ENCODE peak calls at places on chromosomes 1 and 21, in nine cellular contexts. One of them, this sample, is unnamed.
A peak's percentile ranks its signal among the peaks of the same experiment; 100 is the strongest.

GRCh38 chr1:234272656-234273312 is 100.5 kb upstream of the COA6 start:
- DNase-seq in mesothelial cell of epicardium: no peak
- DNase-seq in iPS-NIHi11: no peak
- DNase-seq in activated T-helper 1 cell treated with Interleukin-2 at 50 U/mL for 16 hours: no peak
- DNase-seq in CD8-positive, alpha-beta memory T cell: no peak
- DNase-seq in stomach: no peak
- DNase-seq in GM12891: no peak
- DNase-seq in heart left ventricle: no peak
- DNase-seq in activated CD8-positive, alpha-beta memory T cell treated with anti-CD3 and anti-CD28 coated beads for 4 hours: no peak
- DNase-seq in this sample: no peak

GRCh38 chr1:46183926-46184557 is 7.8 kb upstream of the P3R3URF start:
- DNase-seq in mesothelial cell of epicardium: no peak
- DNase-seq in iPS-NIHi11: no peak
- DNase-seq in activated T-helper 1 cell treated with Interleukin-2 at 50 U/mL for 16 hours: no peak
- DNase-seq in CD8-positive, alpha-beta memory T cell: no peak
- DNase-seq in stomach: no peak
- DNase-seq in GM12891: no peak
- DNase-seq in heart left ventricle: no peak
- DNase-seq in activated CD8-positive, alpha-beta memory T cell treated with anti-CD3 and anti-CD28 coated beads for 4 hours: no peak
- DNase-seq in this sample: no peak

GRCh38 chr1:166905930-166906329 is 29.9 kb upstream of the TADA1 start:
- DNase-seq in mesothelial cell of epicardium: no peak
- DNase-seq in iPS-NIHi11: no peak
- DNase-seq in activated T-helper 1 cell treated with Interleukin-2 at 50 U/mL for 16 hours: no peak
- DNase-seq in CD8-positive, alpha-beta memory T cell: no peak
- DNase-seq in stomach: no peak
- DNase-seq in GM12891: no peak
- DNase-seq in heart left ventricle: no peak
- DNase-seq in activated CD8-positive, alpha-beta memory T cell treated with anti-CD3 and anti-CD28 coated beads for 4 hours: no peak
- DNase-seq in this sample: no peak

GRCh38 chr21:39472211-39472610 is 20.4 kb downstream of the SH3BGR start:
- DNase-seq in mesothelial cell of epicardium: no peak
- DNase-seq in iPS-NIHi11: no peak
- DNase-seq in activated T-helper 1 cell treated with Interleukin-2 at 50 U/mL for 16 hours: no peak
- DNase-seq in CD8-positive, alpha-beta memory T cell: no peak
- DNase-seq in stomach: no peak
- DNase-seq in GM12891: no peak
- DNase-seq in heart left ventricle: no peak
- DNase-seq in activated CD8-positive, alpha-beta memory T cell treated with anti-CD3 and anti-CD28 coated beads for 4 hours: no peak
- DNase-seq in this sample: no peak

GRCh38 chr1:15382601-15383518 is 26.8 kb upstream of the EFHD2 start:
- DNase-seq in mesothelial cell of epicardium: no peak
- DNase-seq in iPS-NIHi11: no peak
- DNase-seq in activated T-helper 1 cell treated with Interleukin-2 at 50 U/mL for 16 hours: no peak
- DNase-seq in CD8-positive, alpha-beta memory T cell: no peak
- DNase-seq in stomach: no peak
- DNase-seq in GM12891: no peak
- DNase-seq in heart left ventricle: no peak
- DNase-seq in activated CD8-positive, alpha-beta memory T cell treated with anti-CD3 and anti-CD28 coated beads for 4 hours: no peak
- DNase-seq in this sample: no peak

GRCh38 chr1:226920446-226920894 is 19.6 kb upstream of the COQ8A start:
- DNase-seq in mesothelial cell of epicardium: no peak
- DNase-seq in iPS-NIHi11: no peak
- DNase-seq in activated T-helper 1 cell treated with Interleukin-2 at 50 U/mL for 16 hours: no peak
- DNase-seq in CD8-positive, alpha-beta memory T cell: no peak
- DNase-seq in stomach: peak; percentile 71
- DNase-seq in GM12891: no peak
- DNase-seq in heart left ventricle: peak; percentile 79
- DNase-seq in activated CD8-positive, alpha-beta memory T cell treated with anti-CD3 and anti-CD28 coated beads for 4 hours: no peak
- DNase-seq in this sample: no peak

GRCh38 chr1:71919812-71920509 is 362.4 kb downstream of the NEGR1 start:
- DNase-seq in mesothelial cell of epicardium: no peak
- DNase-seq in iPS-NIHi11: peak; percentile 16
- DNase-seq in activated T-helper 1 cell treated with Interleukin-2 at 50 U/mL for 16 hours: no peak
- DNase-seq in CD8-positive, alpha-beta memory T cell: no peak
- DNase-seq in stomach: no peak
- DNase-seq in GM12891: no peak
- DNase-seq in heart left ventricle: no peak
- DNase-seq in activated CD8-positive, alpha-beta memory T cell treated with anti-CD3 and anti-CD28 coated beads for 4 hours: no peak
- DNase-seq in this sample: no peak

GRCh38 chr1:67371681-67372080 is 58.5 kb downstream of the SERBP1 start:
- DNase-seq in mesothelial cell of epicardium: no peak
- DNase-seq in iPS-NIHi11: no peak
- DNase-seq in activated T-helper 1 cell treated with Interleukin-2 at 50 U/mL for 16 hours: no peak
- DNase-seq in CD8-positive, alpha-beta memory T cell: no peak
- DNase-seq in stomach: no peak
- DNase-seq in GM12891: no peak
- DNase-seq in heart left ventricle: no peak
- DNase-seq in activated CD8-positive, alpha-beta memory T cell treated with anti-CD3 and anti-CD28 coated beads for 4 hours: no peak
- DNase-seq in this sample: no peak

GRCh38 chr1:105492941-105493340 is 1563.5 kb upstream of the PRMT6 start:
- DNase-seq in mesothelial cell of epicardium: no peak
- DNase-seq in iPS-NIHi11: no peak
- DNase-seq in activated T-helper 1 cell treated with Interleukin-2 at 50 U/mL for 16 hours: no peak
- DNase-seq in CD8-positive, alpha-beta memory T cell: no peak
- DNase-seq in stomach: no peak
- DNase-seq in GM12891: no peak
- DNase-seq in heart left ventricle: no peak
- DNase-seq in activated CD8-positive, alpha-beta memory T cell treated with anti-CD3 and anti-CD28 coated beads for 4 hours: no peak
- DNase-seq in this sample: no peak

GRCh38 chr1:165143437-165144065 is 213.0 kb downstream of the LMX1A start:
- DNase-seq in mesothelial cell of epicardium: no peak
- DNase-seq in iPS-NIHi11: peak; percentile 48
- DNase-seq in activated T-helper 1 cell treated with Interleukin-2 at 50 U/mL for 16 hours: no peak
- DNase-seq in CD8-positive, alpha-beta memory T cell: no peak
- DNase-seq in stomach: peak; percentile 32
- DNase-seq in GM12891: no peak
- DNase-seq in heart left ventricle: no peak
- DNase-seq in activated CD8-positive, alpha-beta memory T cell treated with anti-CD3 and anti-CD28 coated beads for 4 hours: no peak
- DNase-seq in this sample: no peak

GRCh38 chr1:55817027-55817426 is 601.9 kb upstream of the USP24 start:
- DNase-seq in mesothelial cell of epicardium: no peak
- DNase-seq in iPS-NIHi11: no peak
- DNase-seq in activated T-helper 1 cell treated with Interleukin-2 at 50 U/mL for 16 hours: no peak
- DNase-seq in CD8-positive, alpha-beta memory T cell: no peak
- DNase-seq in stomach: no peak
- DNase-seq in GM12891: no peak
- DNase-seq in heart left ventricle: no peak
- DNase-seq in activated CD8-positive, alpha-beta memory T cell treated with anti-CD3 and anti-CD28 coated beads for 4 hours: no peak
- DNase-seq in this sample: no peak

GRCh38 chr1:197737916-197738315 is 37.4 kb downstream of the DENND1B start:
- DNase-seq in mesothelial cell of epicardium: no peak
- DNase-seq in iPS-NIHi11: no peak
- DNase-seq in activated T-helper 1 cell treated with Interleukin-2 at 50 U/mL for 16 hours: no peak
- DNase-seq in CD8-positive, alpha-beta memory T cell: no peak
- DNase-seq in stomach: no peak
- DNase-seq in GM12891: no peak
- DNase-seq in heart left ventricle: no peak
- DNase-seq in activated CD8-positive, alpha-beta memory T cell treated with anti-CD3 and anti-CD28 coated beads for 4 hours: no peak
- DNase-seq in this sample: no peak

GRCh38 chr1:17675681-17676243 is 79.4 kb upstream of the ACTL8 start:
- DNase-seq in mesothelial cell of epicardium: no peak
- DNase-seq in iPS-NIHi11: no peak
- DNase-seq in activated T-helper 1 cell treated with Interleukin-2 at 50 U/mL for 16 hours: no peak
- DNase-seq in CD8-positive, alpha-beta memory T cell: no peak
- DNase-seq in stomach: no peak
- DNase-seq in GM12891: no peak
- DNase-seq in heart left ventricle: no peak
- DNase-seq in activated CD8-positive, alpha-beta memory T cell treated with anti-CD3 and anti-CD28 coated beads for 4 hours: no peak
- DNase-seq in this sample: no peak

GRCh38 chr1:232873412-232873811 is 68.2 kb downstream of the MAP10 start:
- DNase-seq in mesothelial cell of epicardium: peak; percentile 32
- DNase-seq in iPS-NIHi11: no peak
- DNase-seq in activated T-helper 1 cell treated with Interleukin-2 at 50 U/mL for 16 hours: no peak
- DNase-seq in CD8-positive, alpha-beta memory T cell: no peak
- DNase-seq in stomach: no peak
- DNase-seq in GM12891: no peak
- DNase-seq in heart left ventricle: no peak
- DNase-seq in activated CD8-positive, alpha-beta memory T cell treated with anti-CD3 and anti-CD28 coated beads for 4 hours: no peak
- DNase-seq in this sample: no peak

GRCh38 chr1:218592688-218593087 is 247.6 kb downstream of the TGFB2 start:
- DNase-seq in mesothelial cell of epicardium: no peak
- DNase-seq in iPS-NIHi11: no peak
- DNase-seq in activated T-helper 1 cell treated with Interleukin-2 at 50 U/mL for 16 hours: no peak
- DNase-seq in CD8-positive, alpha-beta memory T cell: no peak
- DNase-seq in stomach: no peak
- DNase-seq in GM12891: no peak
- DNase-seq in heart left ventricle: no peak
- DNase-seq in activated CD8-positive, alpha-beta memory T cell treated with anti-CD3 and anti-CD28 coated beads for 4 hours: no peak
- DNase-seq in this sample: no peak

GRCh38 chr1:169892176-169892818 is 1.4 kb downstream of the SCYL3 start:
- DNase-seq in mesothelial cell of epicardium: no peak
- DNase-seq in iPS-NIHi11: no peak
- DNase-seq in activated T-helper 1 cell treated with Interleukin-2 at 50 U/mL for 16 hours: no peak
- DNase-seq in CD8-positive, alpha-beta memory T cell: no peak
- DNase-seq in stomach: no peak
- DNase-seq in GM12891: no peak
- DNase-seq in heart left ventricle: no peak
- DNase-seq in activated CD8-positive, alpha-beta memory T cell treated with anti-CD3 and anti-CD28 coated beads for 4 hours: no peak
- DNase-seq in this sample: no peak

GRCh38 chr1:41354956-41355355 is 6.3 kb upstream of the FOXO6 start:
- DNase-seq in mesothelial cell of epicardium: peak; percentile 21
- DNase-seq in iPS-NIHi11: no peak
- DNase-seq in activated T-helper 1 cell treated with Interleukin-2 at 50 U/mL for 16 hours: no peak
- DNase-seq in CD8-positive, alpha-beta memory T cell: no peak
- DNase-seq in stomach: no peak
- DNase-seq in GM12891: no peak
- DNase-seq in heart left ventricle: no peak
- DNase-seq in activated CD8-positive, alpha-beta memory T cell treated with anti-CD3 and anti-CD28 coated beads for 4 hours: no peak
- DNase-seq in this sample: no peak

GRCh38 chr1:62515055-62515454 is 78.2 kb downstream of the USP1 start:
- DNase-seq in mesothelial cell of epicardium: no peak
- DNase-seq in iPS-NIHi11: peak; percentile 7
- DNase-seq in activated T-helper 1 cell treated with Interleukin-2 at 50 U/mL for 16 hours: no peak
- DNase-seq in CD8-positive, alpha-beta memory T cell: no peak
- DNase-seq in stomach: no peak
- DNase-seq in GM12891: no peak
- DNase-seq in heart left ventricle: no peak
- DNase-seq in activated CD8-positive, alpha-beta memory T cell treated with anti-CD3 and anti-CD28 coated beads for 4 hours: no peak
- DNase-seq in this sample: no peak

GRCh38 chr1:218476385-218476784 is 131.2 kb downstream of the TGFB2 start:
- DNase-seq in mesothelial cell of epicardium: no peak
- DNase-seq in iPS-NIHi11: no peak
- DNase-seq in activated T-helper 1 cell treated with Interleukin-2 at 50 U/mL for 16 hours: no peak
- DNase-seq in CD8-positive, alpha-beta memory T cell: no peak
- DNase-seq in stomach: no peak
- DNase-seq in GM12891: no peak
- DNase-seq in heart left ventricle: no peak
- DNase-seq in activated CD8-positive, alpha-beta memory T cell treated with anti-CD3 and anti-CD28 coated beads for 4 hours: no peak
- DNase-seq in this sample: no peak

GRCh38 chr1:230303822-230304221 is 122.3 kb downstream of the PGBD5 start:
- DNase-seq in mesothelial cell of epicardium: no peak
- DNase-seq in iPS-NIHi11: no peak
- DNase-seq in activated T-helper 1 cell treated with Interleukin-2 at 50 U/mL for 16 hours: no peak
- DNase-seq in CD8-positive, alpha-beta memory T cell: no peak
- DNase-seq in stomach: no peak
- DNase-seq in GM12891: no peak
- DNase-seq in heart left ventricle: no peak
- DNase-seq in activated CD8-positive, alpha-beta memory T cell treated with anti-CD3 and anti-CD28 coated beads for 4 hours: no peak
- DNase-seq in this sample: no peak

GRCh38 chr1:185653615-185654014 is 80.6 kb upstream of the HMCN1 start:
- DNase-seq in mesothelial cell of epicardium: no peak
- DNase-seq in iPS-NIHi11: no peak
- DNase-seq in activated T-helper 1 cell treated with Interleukin-2 at 50 U/mL for 16 hours: no peak
- DNase-seq in CD8-positive, alpha-beta memory T cell: no peak
- DNase-seq in stomach: no peak
- DNase-seq in GM12891: no peak
- DNase-seq in heart left ventricle: no peak
- DNase-seq in activated CD8-positive, alpha-beta memory T cell treated with anti-CD3 and anti-CD28 coated beads for 4 hours: no peak
- DNase-seq in this sample: no peak

GRCh38 chr1:160354388-160354985 is 11.3 kb downstream of the NCSTN start:
- DNase-seq in mesothelial cell of epicardium: no peak
- DNase-seq in iPS-NIHi11: peak; percentile 73
- DNase-seq in activated T-helper 1 cell treated with Interleukin-2 at 50 U/mL for 16 hours: no peak
- DNase-seq in CD8-positive, alpha-beta memory T cell: no peak
- DNase-seq in stomach: no peak
- DNase-seq in GM12891: no peak
- DNase-seq in heart left ventricle: no peak
- DNase-seq in activated CD8-positive, alpha-beta memory T cell treated with anti-CD3 and anti-CD28 coated beads for 4 hours: no peak
- DNase-seq in this sample: no peak

GRCh38 chr1:186564558-186564957 is 103.6 kb upstream of the PDC start:
- DNase-seq in mesothelial cell of epicardium: no peak
- DNase-seq in iPS-NIHi11: no peak
- DNase-seq in activated T-helper 1 cell treated with Interleukin-2 at 50 U/mL for 16 hours: no peak
- DNase-seq in CD8-positive, alpha-beta memory T cell: no peak
- DNase-seq in stomach: no peak
- DNase-seq in GM12891: no peak
- DNase-seq in heart left ventricle: no peak
- DNase-seq in activated CD8-positive, alpha-beta memory T cell treated with anti-CD3 and anti-CD28 coated beads for 4 hours: no peak
- DNase-seq in this sample: no peak

This sample was measured in effector memory CD4-positive, alpha-beta T cell.